ENCODE peak calls at places on chromosomes 3 and 15, in nine cellular contexts. K, T, Q, U, X, Y, A, E and G are unnamed samples.
A peak's percentile ranks its signal among the peaks of the same experiment; 100 is the strongest.

GRCh38 chr3:127959873-127960272 is 44.8 kb downstream of the KBTBD12 start:
- DNase-seq in K (peak; percentile 37), U (peak; percentile 74), X (no peak), T (no peak), Q (no peak), E (no peak), A (peak; percentile 21), Y (peak; percentile 59), G (no peak)

GRCh38 chr15:76576526-76577279 is 240.1 kb downstream of the ISL2 start:
- DNase-seq in K (peak; percentile 31), X (peak; percentile 29), Q (peak; percentile 78), T (peak; percentile 24), Y (peak; percentile 64), U (peak; percentile 39), A (peak; percentile 39), E (no peak), G (peak; percentile 71)

GRCh38 chr3:133914839-133915600 is 19.3 kb upstream of the RAB6B start:
- DNase-seq in Q (no peak), X (no peak), A (no peak), U (no peak), T (no peak), E (no peak), Y (no peak), K (no peak), G (no peak)

GRCh38 chr3:27585429-27585828 is 101.2 kb upstream of the SLC4A7 start:
- DNase-seq in X (no peak), T (no peak), A (no peak), K (no peak), Q (no peak), Y (no peak), E (no peak), U (no peak), G (no peak)

GRCh38 chr3:48370330-48370708 is 1.7 kb upstream of the FBXW12 start:
- DNase-seq in X (no peak), U (no peak), T (no peak), K (no peak), A (no peak), Q (no peak), Y (no peak), E (no peak), G (no peak)

GRCh38 chr3:107795514-107796094 is 272.8 kb downstream of the BBX start:
- DNase-seq in Q (peak; percentile 25), K (no peak), E (no peak), T (no peak), X (no peak), Y (no peak), U (no peak), A (no peak), G (no peak)

GRCh38 chr15:82146990-82147461 is 101.2 kb upstream of the MEX3B start:
- DNase-seq in K (peak; percentile 49), Q (peak; percentile 83), E (no peak), U (no peak), Y (peak; percentile 11), A (peak; percentile 19), T (no peak), X (no peak), G (peak; percentile 79)

GRCh38 chr3:9898467-9899229 is 4.0 kb upstream of the IL17RE start:
- DNase-seq in Y (peak; percentile 43), A (no peak), E (no peak), U (no peak), X (no peak), K (no peak), T (no peak), Q (no peak), G (no peak)

GRCh38 chr15:77064539-77065308 is 6.2 kb downstream of the TSPAN3 start:
- DNase-seq in T (no peak), A (no peak), K (peak; percentile 57), Y (no peak), U (no peak), Q (no peak), X (no peak), E (no peak), G (no peak)

GRCh38 chr3:108406661-108407206 is 103.7 kb downstream of the MYH15 start:
- DNase-seq in U (peak; percentile 53), T (peak; percentile 16), X (peak; percentile 16), K (peak; percentile 71), A (peak; percentile 16), Y (peak; percentile 74), Q (peak; percentile 83), E (peak; percentile 60), G (peak; percentile 76)

GRCh38 chr15:25705430-25706115 is 157.6 kb downstream of the ATP10A start:
- DNase-seq in E (no peak), A (no peak), U (no peak), Y (no peak), Q (no peak), X (no peak), K (no peak), T (no peak), G (no peak)

GRCh38 chr3:162586591-162586990 is 1090.0 kb downstream of the OTOL1 start:
- DNase-seq in U (no peak), Q (no peak), E (no peak), Y (no peak), A (no peak), T (no peak), K (peak; percentile 48), X (peak; percentile 18), G (no peak)

GRCh38 chr3:10744098-10744465 is 71.9 kb upstream of the SLC6A11 start:
- DNase-seq in K (peak; percentile 26), U (peak; percentile 6), Q (no peak), X (no peak), Y (no peak), A (no peak), T (no peak), E (peak; percentile 12), G (no peak)

GRCh38 chr3:5197470-5198312 is 10.2 kb downstream of the EDEM1 start:
- DNase-seq in X (no peak), E (peak; percentile 94), K (no peak), A (no peak), U (no peak), Y (no peak), T (peak; percentile 32), Q (peak; percentile 88), G (peak; percentile 76)

GRCh38 chr3:57559526-57559925 is 3.5 kb downstream of the PDE12 start:
- DNase-seq in E (no peak), X (no peak), Y (no peak), U (no peak), T (no peak), K (no peak), A (no peak), Q (peak; percentile 47), G (peak; percentile 71)

GRCh38 chr15:37814847-37815246 is 119.6 kb upstream of the TMCO5A start:
- DNase-seq in Y (no peak), U (no peak), T (no peak), Q (no peak), X (no peak), A (no peak), E (no peak), K (no peak), G (no peak)

GRCh38 chr15:73858062-73858461 is 15.3 kb upstream of the TBC1D21 start:
- DNase-seq in Y (no peak), K (no peak), Q (no peak), X (no peak), T (no peak), E (no peak), A (no peak), U (no peak), G (no peak)

DNA sequence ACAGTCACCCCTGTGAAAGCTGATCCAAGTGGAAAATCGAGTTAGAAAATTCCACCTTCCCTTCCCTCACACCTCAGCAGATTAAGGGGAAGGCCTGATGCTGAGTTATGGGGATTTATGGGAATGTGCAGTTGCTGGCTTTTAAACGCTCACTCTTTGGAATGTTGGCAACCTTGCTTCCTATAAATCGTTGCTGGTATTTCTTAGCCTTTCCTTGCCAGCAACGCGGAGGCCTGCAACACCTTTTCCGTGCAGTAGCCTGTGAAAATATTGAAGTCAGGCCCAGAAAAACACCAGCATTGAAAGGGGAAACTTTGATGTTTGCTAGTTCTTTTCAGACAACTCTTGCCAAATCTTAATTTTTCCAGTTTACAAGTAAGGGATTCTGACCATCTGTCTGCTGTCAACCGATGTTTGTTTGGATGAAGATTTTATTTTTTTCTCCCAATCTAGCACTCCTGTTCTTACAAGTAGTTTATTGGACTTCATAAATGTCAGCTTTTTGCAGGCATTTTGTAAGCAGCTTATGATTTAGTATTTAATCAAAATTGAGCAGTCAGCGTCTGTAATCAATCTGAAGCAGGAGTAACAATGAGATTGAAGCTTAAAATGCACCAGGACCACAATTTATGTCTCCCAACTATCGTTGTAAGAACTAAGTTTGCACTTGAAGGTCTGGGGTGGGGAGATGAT is 251.0 kb downstream of the RPLP1 start:
- DNase-seq in Q (peak; percentile 6), T (no peak), K (no peak), U (no peak), X (no peak), E (no peak), Y (no peak), A (no peak), G (peak; percentile 15)
- TF ChIP-seq CTCF in Q (no peak), T (no peak), K (no peak), U (no peak), X (no peak), E (no peak), Y (no peak), A (no peak), G (no peak)

DNA sequence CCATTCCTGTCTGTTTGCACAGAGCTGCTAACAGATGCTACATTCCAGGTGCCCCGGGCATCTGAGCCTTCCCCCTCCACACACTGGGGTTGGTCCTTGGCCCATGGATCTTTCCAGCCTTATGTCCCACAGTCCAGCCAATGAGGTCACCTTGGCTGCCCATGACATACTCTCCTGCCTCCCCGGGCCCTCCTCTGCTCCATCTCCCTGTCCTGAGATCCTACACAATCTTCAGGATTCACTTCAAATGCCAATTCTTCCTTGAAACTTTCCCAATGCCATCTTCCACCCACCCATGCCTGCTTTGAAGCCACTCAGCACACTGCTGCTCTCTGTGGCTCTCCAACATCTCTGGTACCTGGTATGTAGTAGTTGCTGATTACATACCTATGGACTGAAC is 4.3 kb downstream of the CHRNA3 start:
- DNase-seq in T (no peak), Y (no peak), E (no peak), U (no peak), K (no peak), A (no peak), X (no peak), Q (no peak), G (no peak)
- TF ChIP-seq CTCF in T (no peak), Y (no peak), E (no peak), U (no peak), K (no peak), A (no peak), X (no peak), Q (no peak), G (no peak)

GRCh38 chr3:172321035-172321434 is 127.2 kb downstream of the GHSR start:
- DNase-seq in X (no peak), A (no peak), U (no peak), E (no peak), Q (peak; percentile 21), T (no peak), K (no peak), Y (no peak), G (peak; percentile 51)
- TF ChIP-seq CTCF in X (no peak), A (no peak), U (no peak), E (no peak), Q (no peak), T (no peak), K (no peak), Y (peak; percentile 9), G (no peak)

DNA sequence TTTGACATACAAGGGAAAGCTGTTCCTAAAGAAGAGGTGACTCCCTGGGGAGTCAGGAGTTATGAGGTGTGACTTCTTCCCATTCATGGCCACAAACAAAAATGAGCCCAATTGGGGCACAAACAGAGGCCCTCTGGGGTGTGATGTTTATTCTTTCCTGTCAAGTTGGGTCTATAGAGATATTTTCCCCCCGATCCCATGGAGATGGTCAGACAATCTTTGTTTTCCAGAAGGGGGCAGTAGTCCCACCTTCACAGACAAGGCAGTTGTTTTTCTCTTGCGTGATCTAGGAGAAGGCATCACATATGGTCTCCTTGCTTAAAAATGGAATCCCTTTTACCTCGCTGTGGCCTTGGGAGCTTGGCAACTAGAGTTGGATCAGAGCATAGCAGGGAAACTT is 110.3 kb downstream of the MFSD1 start:
- DNase-seq in X (no peak), A (no peak), K (peak; percentile 4), Q (no peak), U (no peak), T (no peak), Y (no peak), E (no peak), G (no peak)
- TF ChIP-seq CTCF in X (no peak), A (no peak), K (no peak), Q (no peak), U (no peak), T (no peak), Y (no peak), E (peak; percentile 44), G (no peak)